ENCODE peak calls at places on chromosome 3, in nine cellular contexts. N is stomach, O is K562, D is tibial nerve, X is A549, B is esophagus muscularis mucosa, J is transverse colon, V is HepG2, T is sigmoid colon. R is an unnamed sample. For H3K4me1, the result is how much of the 10 kb centered on the place peaks cover.

GRCh38 chr3:126952983-126953660 is 29.8 kb upstream of the PLXNA1 start:
- DNase-seq in V (no peak), X (no peak), O (no peak), N (no peak), D (no peak), B (no peak), J (no peak), T (peak), R (no peak)

GRCh38 chr3:182837855-182838454 is 44.7 kb downstream of the ATP11B start:
- DNase-seq in D (no peak), N (no peak), O (no peak), X (no peak), B (no peak), J (no peak), V (peak), T (no peak), R (no peak)

GRCh38 chr3:105401254-105401653 is 34.5 kb downstream of the ALCAM start:
- DNase-seq in N (no peak), D (no peak), O (no peak), B (no peak), T (no peak), V (no peak), X (no peak), J (no peak), R (no peak)

GRCh38 chr3:98602078-98602678 is 8.8 kb upstream of the CPOX start:
- DNase-seq in O (peak), B (no peak), J (no peak), V (peak), T (no peak), N (peak), X (peak), D (peak), R (no peak)

GRCh38 chr3:190491533-190492054 is 22.3 kb upstream of the IL1RAP start:
- DNase-seq in D (no peak), N (no peak), X (no peak), V (no peak), J (no peak), O (no peak), T (no peak), B (no peak), R (no peak)

GRCh38 chr3:138945646-138946553 is 1.0 kb downstream of the FOXL2 start:
- DNase-seq in O (peak), X (peak), B (no peak), V (no peak), N (peak), J (peak), D (no peak), T (no peak), R (peak)

GRCh38 chr3:151227438-151228290 is 24.6 kb upstream of the GPR171 start:
- DNase-seq in D (peak), O (peak), V (peak), X (peak), N (peak), T (peak), J (peak), B (peak), R (peak)

GRCh38 chr3:44795197-44795596 is 33.6 kb downstream of the KIF15 start:
- DNase-seq in N (no peak), O (no peak), J (no peak), V (no peak), X (no peak), D (no peak), B (no peak), T (no peak), R (no peak)

GRCh38 chr3:145952541-145952940 is 208.4 kb downstream of the PLOD2 start:
- DNase-seq in V (no peak), D (no peak), J (no peak), B (no peak), T (no peak), O (no peak), N (no peak), X (no peak), R (no peak)

GRCh38 chr3:11290743-11291680 is 18.8 kb downstream of the ATG7 start:
- DNase-seq in O (peak), V (no peak), X (no peak), N (no peak), D (no peak), T (no peak), B (no peak), J (no peak), R (no peak)
- H3K4me1 ChIP-seq in O (half or more), V (under half), X (under half), N (under half), D (under half), T (under half), B (half or more), J (under half), R (under half)

GRCh38 chr3:114644372-114644771 is 350.5 kb downstream of the TIGIT start:
- DNase-seq in O (no peak), X (no peak), B (no peak), T (no peak), D (no peak), V (no peak), N (no peak), J (no peak), R (no peak)

GRCh38 chr3:114639171-114639570 is 345.3 kb downstream of the TIGIT start:
- DNase-seq in O (no peak), B (no peak), D (no peak), T (no peak), V (no peak), N (no peak), X (no peak), J (no peak), R (no peak)

GRCh38 chr3:114643342-114643741 is 349.5 kb downstream of the TIGIT start:
- DNase-seq in J (no peak), D (no peak), T (no peak), B (no peak), X (no peak), N (no peak), O (no peak), V (no peak), R (no peak)

GRCh38 chr3:114635878-114636277 is 342.1 kb downstream of the TIGIT start:
- DNase-seq in N (no peak), J (no peak), T (no peak), O (no peak), D (no peak), X (no peak), B (no peak), V (no peak), R (no peak)

GRCh38 chr3:114640126-114640525 is 346.3 kb downstream of the TIGIT start:
- DNase-seq in X (no peak), J (no peak), N (no peak), B (no peak), O (no peak), T (no peak), D (no peak), V (no peak), R (no peak)
- TF ChIP-seq EP300 in X (no peak), J (no peak), N (no peak), B (no peak), O (no peak), T (no peak), D (no peak), V (no peak), R (no peak)

GRCh38 chr3:9948586-9948985 is 3.6 kb downstream of the PRRT3 start:
- DNase-seq in V (no peak), X (no peak), O (no peak), J (no peak), D (no peak), N (no peak), B (no peak), T (no peak), R (no peak)

GRCh38 chr3:9949115-9949514 is 3.1 kb downstream of the PRRT3 start:
- DNase-seq in B (no peak), X (no peak), T (no peak), O (no peak), V (no peak), J (no peak), D (no peak), N (no peak), R (no peak)

GRCh38 chr3:9946112-9947024 is 5.8 kb downstream of the PRRT3 start:
- DNase-seq in O (no peak), N (peak), J (peak), T (peak), X (peak), D (peak), V (peak), B (peak), R (peak)

GRCh38 chr3:9945358-9945757 is 6.8 kb downstream of the PRRT3 start:
- DNase-seq in J (no peak), V (no peak), T (no peak), D (no peak), X (no peak), N (no peak), B (no peak), O (no peak), R (no peak)

DNA sequence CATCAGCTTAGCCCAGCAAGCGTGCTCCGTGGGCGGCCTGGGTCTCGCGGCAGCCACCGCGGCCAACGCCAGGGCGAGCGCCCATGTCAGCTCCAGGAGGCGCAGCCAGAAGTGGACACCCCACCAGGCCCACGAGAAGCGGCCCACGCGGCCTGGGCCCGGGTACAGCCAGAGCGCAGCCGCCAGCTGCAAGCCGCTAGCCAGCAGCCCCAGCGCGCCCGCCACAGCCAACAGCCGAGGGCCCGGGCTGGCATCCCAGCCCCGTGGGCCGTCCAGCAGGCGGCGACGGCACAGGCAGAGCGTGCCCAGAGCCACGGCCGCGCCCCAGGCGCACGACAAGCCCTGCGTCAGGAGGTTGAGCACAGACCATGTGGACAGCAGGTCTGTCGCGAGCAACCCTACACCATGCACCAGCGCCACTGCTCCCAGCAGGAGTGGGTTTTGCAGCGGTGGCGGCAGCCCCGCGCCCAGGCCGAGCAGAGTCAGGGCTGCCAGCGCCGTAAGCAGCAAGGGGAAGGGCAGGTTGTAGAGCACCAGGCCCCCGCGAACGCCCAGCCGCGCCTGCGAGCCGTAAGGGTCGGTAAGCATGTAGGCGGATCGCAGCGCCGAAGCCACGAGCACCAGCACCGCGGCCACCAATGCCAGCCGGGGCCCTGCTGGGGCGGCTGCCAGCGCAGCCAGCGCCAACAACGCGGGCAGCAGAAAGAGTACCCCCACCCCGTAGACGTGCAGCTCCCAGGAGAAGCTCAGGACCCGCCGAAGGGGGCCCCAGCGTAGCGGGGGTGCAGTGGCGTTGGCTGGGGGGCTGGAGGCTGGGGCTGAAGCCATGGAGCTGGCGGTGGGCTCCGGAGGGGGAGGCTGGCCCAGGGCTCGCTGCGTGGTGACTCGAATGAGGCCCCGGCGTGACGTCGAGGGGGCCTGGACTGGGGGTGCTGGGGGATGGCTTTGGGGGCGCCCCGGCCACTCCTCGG is 4.9 kb downstream of the PRRT3 start:
- DNase-seq in T (peak), X (peak), O (no peak), B (no peak), J (peak), D (peak), N (peak), V (peak), R (peak)
- TF ChIP-seq POLR2A in T (no peak), X (peak), O (no peak), B (no peak), J (no peak), D (no peak), N (no peak), V (no peak), R (no peak)

DNA sequence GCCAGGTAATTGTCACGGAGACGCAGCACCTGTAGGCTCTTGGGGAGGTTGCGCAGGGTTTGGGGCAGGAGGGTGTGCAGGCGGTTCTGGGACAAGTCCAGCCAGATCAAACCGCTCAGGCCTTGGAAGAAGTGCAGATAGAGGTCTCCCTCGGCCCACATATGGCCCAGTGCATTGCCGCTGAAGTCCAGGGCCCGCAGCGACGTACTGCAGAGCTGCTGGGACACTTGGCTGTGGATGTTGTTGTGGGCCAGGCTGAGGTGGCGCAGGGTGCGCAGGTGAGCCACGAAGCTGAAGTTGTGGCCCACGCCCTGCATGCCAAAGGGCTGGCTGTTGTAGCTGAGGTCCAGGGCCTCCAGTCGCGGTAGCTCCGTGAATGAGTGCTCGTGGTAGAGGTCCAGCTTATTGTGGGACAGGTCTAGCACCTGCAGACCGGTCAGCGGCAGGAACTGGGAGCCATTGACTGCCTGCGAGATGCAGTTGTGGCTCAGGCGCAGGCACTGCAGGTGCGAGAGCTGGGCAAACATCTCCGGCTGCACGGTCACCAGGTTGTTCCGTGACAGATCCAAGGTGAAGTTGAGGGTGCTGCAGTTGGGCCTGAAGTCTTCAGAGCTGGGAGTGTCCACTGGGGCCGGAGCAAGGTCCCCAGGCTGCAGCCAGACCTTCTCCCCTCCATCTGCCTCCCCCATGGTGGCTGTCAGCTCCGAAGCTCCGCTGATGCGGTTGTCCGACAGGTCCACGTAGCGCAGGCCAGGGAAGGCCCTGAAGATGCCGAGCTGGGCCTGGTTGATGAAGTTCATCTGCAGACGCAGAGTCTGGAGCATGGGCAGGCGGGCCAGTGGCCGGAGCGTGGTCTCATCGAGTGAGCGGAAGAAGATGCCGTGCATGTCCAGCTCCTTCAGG is 2.9 kb downstream of the TLR9 start:
- DNase-seq in D (no peak), X (no peak), V (no peak), N (no peak), T (no peak), B (no peak), J (no peak), O (no peak), R (no peak)
- H3K4me1 ChIP-seq in D (under half), X (under half), V (under half), N (under half), T (under half), B (under half), J (under half), O (under half), R (under half)

R was measured in ovary.